ENCODE peak calls at places on chromosomes 2 and 18, in five cellular contexts. W is activated T-cell treated with anti-CD3 and anti-CD28 coated beads, Interleukin-2, amount 50 U/mL, for 48 hours; L is AG08396; T is activated CD8-positive, alpha-beta memory T cell treated with anti-CD3 and anti-CD28 coated beads for 1 hour; M is cardiac fibroblast. P is an unnamed sample.

GRCh38 chr18:38545071-38545470 is 979.5 kb upstream of the CELF4 start:
- DNase-seq in W (no peak), L (no peak), T (no peak), M (no peak), P (no peak)

GRCh38 chr2:235894839-235895238 is 273.3 kb downstream of the GBX2 start:
- DNase-seq in W (no peak), L (no peak), T (no peak), M (peak; percentile 5), P (no peak)

GRCh38 chr2:237686659-237687136 is 59.3 kb downstream of the LRRFIP1 start:
- DNase-seq in W (no peak), L (no peak), T (no peak), M (peak; percentile 87), P (no peak)

GRCh38 chr18:49597556-49597955 is 35.7 kb downstream of the LIPG start:
- DNase-seq in W (no peak), L (no peak), T (no peak), M (peak; percentile 17), P (no peak)

GRCh38 chr18:13245481-13246000 is 27.0 kb downstream of the LDLRAD4 start:
- DNase-seq in W (no peak), L (no peak), T (no peak), M (no peak), P (no peak)

GRCh38 chr18:76610933-76611749 is 116.1 kb upstream of the ZNF516 start:
- DNase-seq in W (no peak), L (peak; percentile 63), T (no peak), M (peak; percentile 60), P (no peak)

GRCh38 chr2:10911291-10912075 is at the start of gene KCNF1:
- DNase-seq in W (no peak), L (peak; percentile 90), T (no peak), M (peak; percentile 60), P (peak; percentile 79)

GRCh38 chr2:42382144-42382543 is 21.1 kb upstream of the COX7A2L start:
- DNase-seq in W (no peak), L (no peak), T (no peak), M (no peak), P (no peak)

GRCh38 chr2:105378921-105379383 is 19.9 kb downstream of the FHL2 start:
- DNase-seq in W (no peak), L (no peak), T (no peak), M (peak; percentile 49), P (no peak)

GRCh38 chr2:201396595-201396994 is 39.5 kb upstream of the FLACC1 start:
- DNase-seq in W (no peak), L (no peak), T (no peak), M (peak; percentile 40), P (no peak)

GRCh38 chr18:73663581-73663980 is 484.1 kb downstream of the FBXO15 start:
- DNase-seq in W (no peak), L (no peak), T (no peak), M (no peak), P (no peak)

GRCh38 chr2:9243357-9243756 is 36.7 kb downstream of the ASAP2 start:
- DNase-seq in W (no peak), L (no peak), T (no peak), M (no peak), P (no peak)

GRCh38 chr18:33805592-33805991 is 227.6 kb downstream of the ASXL3 start:
- DNase-seq in W (no peak), L (no peak), T (no peak), M (no peak), P (no peak)

P was measured in AG08395.